ENCODE peak calls at places on chromosomes 13 and 19, in eight cellular contexts. G is neural progenitor cell; E is activated B cell treated with CpG ODN at 0.5 μM for 24 hours; W is BJ; H is AML-193; N is immature natural killer cell; Z is left colon; O is stimulated activated CD4-positive, alpha-beta T cell treated with anti-CD3 and anti-CD28 coated beads, Interleukin-1b, Interleukin-23, amount 100 ng/mL, for 24 hours. A is an unnamed sample.

GRCh38 chr13:59776924-59777690 is 386.6 kb downstream of the DIAPH3 start:
- DNase-seq in G (no peak), E (no peak), W (peak), H (no peak), N (no peak), Z (no peak), O (no peak), A (no peak)

GRCh38 chr19:2095338-2095938 is 688 bp downstream of the MOB3A start:
- DNase-seq in G (peak), E (no peak), W (no peak), H (no peak), N (peak), Z (no peak), O (no peak), A (no peak)

GRCh38 chr19:51572908-51573307 is 1.8 kb downstream of the ZNF175 start:
- DNase-seq in G (no peak), E (no peak), W (peak), H (no peak), N (no peak), Z (no peak), O (no peak), A (no peak)

GRCh38 chr19:49117677-49118564 is 1.0 kb downstream of the C19orf73 start:
- DNase-seq in G (no peak), E (no peak), W (no peak), H (no peak), N (no peak), Z (peak), O (no peak), A (no peak)

GRCh38 chr19:46073268-46073922 is 32.6 kb upstream of the IGFL4 start:
- DNase-seq in G (no peak), E (no peak), W (no peak), H (no peak), N (no peak), Z (no peak), O (no peak), A (no peak)

GRCh38 chr13:110873639-110874507 is 41.0 kb downstream of the ANKRD10 start:
- DNase-seq in G (no peak), E (no peak), W (no peak), H (no peak), N (no peak), Z (no peak), O (no peak), A (no peak)

GRCh38 chr13:49791214-49791752 is 1.2 kb downstream of the KPNA3 start:
- DNase-seq in G (peak), E (no peak), W (no peak), H (peak), N (peak), Z (no peak), O (no peak), A (peak)

GRCh38 chr19:50203281-50204080 is at the start of gene MYH14:
- DNase-seq in G (peak), E (no peak), W (no peak), H (no peak), N (peak), Z (peak), O (no peak), A (peak)

GRCh38 chr19:1496714-1497577 is 6.0 kb downstream of the REEP6 start:
- DNase-seq in G (no peak), E (no peak), W (no peak), H (no peak), N (no peak), Z (no peak), O (no peak), A (no peak)

GRCh38 chr19:44644391-44645016 is 794 bp downstream of the PVR start:
- DNase-seq in G (peak), E (no peak), W (no peak), H (no peak), N (no peak), Z (no peak), O (no peak), A (peak)

GRCh38 chr13:21805733-21806132 is 134.9 kb downstream of the FGF9 start:
- DNase-seq in G (no peak), E (no peak), W (no peak), H (no peak), N (no peak), Z (no peak), O (no peak), A (no peak)